ENCODE peak calls at places on chromosomes 13 and 19, in four cellular contexts. Q is DND-41, X is right cardiac atrium, T is cardiac muscle cell. H is an unnamed sample. For H3K4me1, the result is how much of the 10 kb centered on the place peaks cover.

GRCh38 chr13:25887962-25888655 is 163.7 kb downstream of the SHISA2 start:
- DNase-seq in T (no peak), Q (no peak), X (no peak), H (no peak)

GRCh38 chr19:36054733-36055686 is at the start of gene WDR62:
- DNase-seq in Q (peak), X (peak), T (peak), H (no peak)

GRCh38 chr13:49308104-49308875 is 60.6 kb downstream of the CDADC1 start:
- DNase-seq in Q (no peak), T (peak), X (peak), H (no peak)

GRCh38 chr13:66748712-66749111 is 481.4 kb downstream of the PCDH9 start:
- DNase-seq in X (no peak), Q (no peak), T (no peak), H (no peak)

GRCh38 chr19:35122687-35123551 is 7.3 kb downstream of the FXYD3 start:
- DNase-seq in X (no peak), Q (no peak), T (no peak), H (no peak)

GRCh38 chr19:40141546-40141945 is 49.7 kb upstream of the MAP3K10 start:
- DNase-seq in Q (no peak), T (no peak), X (no peak), H (no peak)

GRCh38 chr13:93700115-93700514 is 473.5 kb downstream of the GPC6 start:
- DNase-seq in T (no peak), Q (no peak), X (no peak), H (no peak)

GRCh38 chr19:18501832-18502231 is 20.0 kb downstream of the ELL start:
- DNase-seq in T (no peak), X (peak), Q (no peak), H (no peak)

GRCh38 chr19:49565261-49565660 is 15.1 kb downstream of the NOSIP start:
- DNase-seq in X (no peak), Q (no peak), T (peak), H (no peak)

GRCh38 chr19:11195681-11196080 is 1.7 kb downstream of the KANK2 start:
- DNase-seq in X (no peak), T (no peak), Q (no peak), H (no peak)

GRCh38 chr19:931860-932646 is 6.2 kb downstream of the ARID3A start:
- DNase-seq in T (no peak), X (no peak), Q (no peak), H (no peak)

GRCh38 chr13:114234645-114235421 is at the start of gene CDC16:
- DNase-seq in Q (peak), X (peak), T (peak), H (peak)

GRCh38 chr13:23450340-23451046 is 17.0 kb upstream of the SACS start:
- DNase-seq in X (no peak), T (no peak), Q (no peak), H (no peak)

GRCh38 chr13:110310541-110311491 is 3.7 kb downstream of the COL4A2 start:
- DNase-seq in Q (no peak), X (no peak), T (no peak), H (no peak)

GRCh38 chr13:110311721-110312668 is 4.9 kb downstream of the COL4A2 start:
- DNase-seq in T (peak), X (no peak), Q (no peak), H (no peak)

GRCh38 chr13:110314516-110315245 is 7.6 kb downstream of the COL4A2 start:
- DNase-seq in X (peak), Q (no peak), T (no peak), H (no peak)

GRCh38 chr13:110309661-110310524 is 2.8 kb downstream of the COL4A2 start:
- DNase-seq in Q (no peak), X (no peak), T (no peak), H (no peak)

GRCh38 chr13:110312669-110313031 is 5.6 kb downstream of the COL4A2 start:
- DNase-seq in T (peak), X (no peak), Q (no peak), H (no peak)
- H3K4me1 ChIP-seq in T (under half), X (under half), Q (under half), H (under half)

GRCh38 chr13:80499536-80500280 is 158.8 kb upstream of the SPRY2 start:
- DNase-seq in Q (no peak), X (no peak), T (no peak), H (no peak)
- H3K27ac ChIP-seq in Q (no peak), X (no peak), T (no peak), H (no peak)

DNA sequence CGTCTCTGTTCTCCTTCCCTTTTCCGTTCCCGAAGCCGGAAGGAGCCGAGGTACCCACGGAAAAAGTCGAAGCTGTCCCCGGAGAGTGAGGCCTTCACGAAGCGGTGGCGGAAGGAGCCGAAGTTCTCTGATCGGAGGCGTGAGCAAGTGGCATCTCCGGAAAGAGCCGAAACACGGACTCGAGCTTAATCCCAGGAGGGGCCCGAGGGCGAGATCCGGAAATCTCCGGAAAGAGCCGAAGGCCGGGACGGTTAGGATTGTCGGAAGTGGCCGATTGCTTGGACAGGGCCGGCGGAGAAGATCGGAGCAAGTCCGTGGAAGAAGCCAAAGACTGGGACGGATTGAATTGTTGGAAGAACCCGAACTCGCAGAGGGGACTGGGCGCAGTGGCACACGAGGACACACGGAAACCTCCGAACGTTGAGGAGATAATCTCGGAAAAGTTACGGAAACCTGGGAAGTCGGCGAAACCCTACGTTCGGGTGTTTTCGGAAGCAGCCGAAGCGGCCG is 457 bp upstream of the U2AF2 start:
- DNase-seq in X (peak), Q (peak), T (peak), H (peak)
- H3K4me1 ChIP-seq in X (under half), Q (half or more), T (under half), H (under half)

GRCh38 chr19:2076481-2077082 is 19.5 kb downstream of the MOB3A start:
- DNase-seq in X (no peak), T (no peak), Q (no peak), H (no peak)

GRCh38 chr19:2079865-2080301 is 16.2 kb downstream of the MOB3A start:
- DNase-seq in T (no peak), Q (no peak), X (no peak), H (no peak)

GRCh38 chr19:2077398-2077797 is 18.7 kb downstream of the MOB3A start:
- DNase-seq in T (no peak), X (no peak), Q (no peak), H (no peak)

GRCh38 chr19:2079076-2079864 is 16.9 kb downstream of the MOB3A start:
- DNase-seq in T (no peak), Q (no peak), X (no peak), H (no peak)

GRCh38 chr19:2077833-2078619 is 18.1 kb downstream of the MOB3A start:
- DNase-seq in X (no peak), T (no peak), Q (no peak), H (no peak)
- H3K27ac ChIP-seq in X (no peak), T (no peak), Q (peak), H (no peak)

GRCh38 chr19:13281567-13282291 is 131.5 kb downstream of the IER2 start:
- DNase-seq in T (no peak), X (no peak), Q (no peak), H (no peak)

GRCh38 chr19:13284929-13285928 is 135.0 kb downstream of the IER2 start:
- DNase-seq in T (no peak), X (no peak), Q (no peak), H (no peak)

GRCh38 chr19:13286195-13286985 is 136.2 kb downstream of the IER2 start:
- DNase-seq in Q (no peak), T (no peak), X (no peak), H (no peak)

GRCh38 chr19:13283871-13284270 is 133.7 kb downstream of the IER2 start:
- DNase-seq in X (no peak), Q (no peak), T (no peak), H (no peak)

GRCh38 chr19:13282486-13283065 is 132.4 kb downstream of the IER2 start:
- DNase-seq in T (no peak), Q (no peak), X (no peak), H (no peak)
- H3K4me1 ChIP-seq in T (under half), Q (under half), X (under half), H (under half)

DNA sequence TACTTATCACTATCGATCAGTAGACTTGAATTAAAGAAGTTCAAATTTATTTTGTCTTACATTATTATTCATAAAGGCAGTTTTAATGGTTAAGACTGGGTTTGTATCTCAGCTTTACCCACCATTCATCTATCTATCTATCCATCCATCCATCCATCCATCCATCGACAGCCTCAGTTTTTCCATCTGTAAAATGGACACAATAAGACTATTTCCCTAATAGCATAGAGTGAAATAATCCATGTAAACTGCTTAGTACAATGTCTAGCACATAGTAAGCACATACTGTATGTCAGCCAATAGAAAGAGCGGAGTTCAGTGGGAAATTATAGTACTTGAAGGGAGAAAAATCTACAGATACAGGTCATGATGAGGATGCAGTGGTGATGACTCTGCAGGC is 37.3 kb upstream of the TM9SF2 start:
- DNase-seq in X (no peak), Q (no peak), T (no peak), H (no peak)
- H3K27ac ChIP-seq in X (no peak), Q (no peak), T (no peak), H (no peak)

GRCh38 chr19:57410748-57411671 is at the start of gene ZNF17:
- DNase-seq in X (peak), T (peak), Q (peak), H (peak)

GRCh38 chr19:57403737-57404537 is 7.0 kb upstream of the ZNF17 start:
- DNase-seq in T (no peak), Q (no peak), X (no peak), H (no peak)

GRCh38 chr19:57406516-57407123 is 4.3 kb upstream of the ZNF17 start:
- DNase-seq in Q (peak), X (peak), T (peak), H (peak)
- H3K4me1 ChIP-seq in Q (under half), X (under half), T (under half), H (under half)

DNA sequence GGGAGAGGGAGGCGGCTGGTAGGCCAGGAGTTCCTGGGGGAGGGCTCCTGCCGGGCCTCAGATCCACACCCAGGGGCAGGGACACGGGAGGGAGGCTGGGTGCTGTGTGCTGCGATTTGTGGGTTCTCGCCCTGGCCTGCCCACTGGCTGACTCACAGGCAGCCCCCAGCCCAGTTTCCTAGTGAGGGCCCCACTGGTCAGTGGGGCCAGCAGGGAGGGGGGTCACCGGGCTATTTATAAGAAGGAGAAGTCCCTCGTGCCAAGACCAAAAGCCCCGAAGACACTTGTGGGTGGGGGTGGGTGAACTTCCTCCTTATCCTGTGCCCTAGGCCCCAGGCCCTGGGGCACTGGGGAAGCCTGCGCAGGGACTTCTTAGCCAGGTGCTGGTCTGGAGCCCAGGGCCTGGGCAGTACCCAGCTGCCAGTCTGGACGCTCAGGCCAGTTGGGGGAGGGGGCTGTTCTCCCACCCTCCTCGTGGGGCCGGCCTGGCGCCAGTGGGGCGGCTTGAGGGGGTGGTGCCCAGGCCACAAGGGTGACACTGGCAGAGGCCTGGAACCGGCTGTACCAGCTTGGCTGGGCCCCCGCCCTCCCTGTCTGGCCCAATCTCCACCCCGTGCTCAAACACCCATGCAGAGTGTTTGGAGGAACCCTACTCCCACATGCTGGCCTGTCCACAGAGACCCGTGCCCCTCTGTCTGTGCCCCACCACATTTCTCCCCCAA is 5.0 kb upstream of the JUNB start:
- DNase-seq in Q (no peak), T (no peak), X (peak), H (no peak)
- H3K27ac ChIP-seq in Q (peak), T (peak), X (peak), H (peak)

GRCh38 chr19:31272707-31273106 is 76.5 kb downstream of the TSHZ3 start:
- DNase-seq in X (no peak), Q (no peak), T (no peak), H (no peak)
- H3K4me1 ChIP-seq in X (under half), Q (under half), T (under half), H (under half)